ENCODE peak calls at places on chromosomes 12 and 14, in four cellular contexts. T is T-cell, X is NCI-H748 treated with DMSO at 0.1 percent for 48 hours, A is cardiac muscle cell. D is an unnamed sample.

GRCh38 chr14:65238456-65238855 is 136.1 kb upstream of the MAX start:
- DNase-seq in T (no peak), X (no peak), A (peak), D (no peak)

GRCh38 chr14:23379331-23380196 is 2.7 kb downstream of the CMTM5 start:
- DNase-seq in T (peak), X (peak), A (peak), D (peak)

GRCh38 chr12:48305190-48305589 is 45.5 kb downstream of the ZNF641 start:
- DNase-seq in T (no peak), X (no peak), A (no peak), D (no peak)

GRCh38 chr12:51773145-51773869 is 75.2 kb downstream of the FIGNL2 start:
- DNase-seq in T (no peak), X (no peak), A (peak), D (no peak)

GRCh38 chr12:114265036-114265435 is 140.9 kb downstream of the TBX5 start:
- DNase-seq in T (no peak), X (no peak), A (peak), D (no peak)

GRCh38 chr14:105203057-105203494 is 22.0 kb upstream of the NUDT14 start:
- DNase-seq in T (peak), X (peak), A (peak), D (peak)

GRCh38 chr14:68703093-68703492 is 89.8 kb downstream of the ZFP36L1 start:
- DNase-seq in T (no peak), X (no peak), A (peak), D (no peak)

GRCh38 chr12:112018571-112019237 is 5.5 kb downstream of the ERP29 start:
- DNase-seq in T (no peak), X (no peak), A (peak), D (no peak)

D was measured in naive thymus-derived CD4-positive, alpha-beta T cell.